ENCODE peak calls at places on chromosomes 6 and 20, in ten cellular contexts. H is tibial nerve, F is spleen, B is stomach, L is suprapubic skin, V is IMR-90, S is esophagus squamous epithelium, W is sigmoid colon, X is breast epithelium, N is uterus. A is an unnamed sample. For H3K36me3, the result is how much of the 10 kb centered on the place peaks cover.

GRCh38 chr6:45657243-45657642 is 279.5 kb upstream of the SUPT3H start:
- DNase-seq in X (no peak), V (peak), B (no peak), N (no peak), S (no peak), W (no peak), L (peak), H (no peak), F (no peak), A (no peak)

GRCh38 chr20:35888659-35889058 is 65.6 kb downstream of the SCAND1 start:
- DNase-seq in W (no peak), L (no peak), B (no peak), V (no peak), S (no peak), N (no peak), F (no peak), H (no peak), X (no peak), A (no peak)

GRCh38 chr6:79755967-79756366 is 124.8 kb downstream of the SH3BGRL2 start:
- DNase-seq in X (no peak), S (no peak), W (no peak), V (no peak), L (no peak), B (no peak), F (no peak), H (no peak), N (no peak), A (no peak)

GRCh38 chr20:46973801-46974200 is 79.2 kb downstream of the EYA2 start:
- DNase-seq in L (no peak), N (no peak), X (no peak), H (no peak), F (no peak), B (no peak), S (no peak), V (no peak), W (no peak), A (no peak)

GRCh38 chr20:52105045-52105572 is 86.5 kb downstream of the ZFP64 start:
- DNase-seq in N (no peak), F (no peak), V (peak), W (peak), H (no peak), B (no peak), X (no peak), S (no peak), L (no peak), A (no peak)

GRCh38 chr20:32509639-32510066 is 75.5 kb downstream of the NOL4L start:
- DNase-seq in F (no peak), N (no peak), V (peak), S (no peak), B (no peak), L (no peak), X (peak), H (no peak), W (no peak), A (peak)

GRCh38 chr6:104591573-104592334 is 268.0 kb downstream of the HACE1 start:
- DNase-seq in L (no peak), N (no peak), F (no peak), W (no peak), X (no peak), V (no peak), S (no peak), H (no peak), B (no peak), A (no peak)

GRCh38 chr6:80022803-80023202 is 18.4 kb downstream of the TTK start:
- DNase-seq in L (no peak), H (no peak), X (no peak), W (no peak), S (no peak), F (no peak), N (no peak), V (peak), B (no peak), A (no peak)

GRCh38 chr6:10567256-10568041 is 46.3 kb downstream of the GCNT2 start:
- DNase-seq in H (no peak), W (no peak), B (no peak), L (peak), N (no peak), S (no peak), V (no peak), F (no peak), X (no peak), A (no peak)

GRCh38 chr6:292506-293184 is 358 bp downstream of the DUSP22 start:
- DNase-seq in F (peak), S (no peak), V (peak), L (peak), N (peak), W (peak), X (peak), B (peak), H (peak), A (peak)

GRCh38 chr20:6265204-6265904 is 142.5 kb upstream of the FERMT1 start:
- DNase-seq in N (no peak), L (no peak), X (no peak), B (no peak), W (no peak), F (no peak), S (no peak), H (no peak), V (peak), A (no peak)

GRCh38 chr20:60172306-60172984 is 214.2 kb downstream of the CDH26 start:
- DNase-seq in V (no peak), B (no peak), W (no peak), F (no peak), L (no peak), H (no peak), N (no peak), X (no peak), S (no peak), A (no peak)

GRCh38 chr20:38520261-38520660 is 47.6 kb downstream of the RALGAPB start:
- DNase-seq in V (no peak), L (no peak), H (no peak), N (no peak), W (no peak), X (no peak), S (no peak), F (no peak), B (no peak), A (no peak)

GRCh38 chr6:37354526-37355384 is 972 bp downstream of the RNF8 start:
- DNase-seq in B (peak), L (peak), X (no peak), S (no peak), N (peak), V (peak), W (peak), F (peak), H (no peak), A (peak)

GRCh38 chr6:136989591-136990578 is 54.9 kb downstream of the IL20RA start:
- DNase-seq in W (peak), S (no peak), L (no peak), V (no peak), F (no peak), B (no peak), X (no peak), N (peak), H (no peak), A (no peak)

DNA sequence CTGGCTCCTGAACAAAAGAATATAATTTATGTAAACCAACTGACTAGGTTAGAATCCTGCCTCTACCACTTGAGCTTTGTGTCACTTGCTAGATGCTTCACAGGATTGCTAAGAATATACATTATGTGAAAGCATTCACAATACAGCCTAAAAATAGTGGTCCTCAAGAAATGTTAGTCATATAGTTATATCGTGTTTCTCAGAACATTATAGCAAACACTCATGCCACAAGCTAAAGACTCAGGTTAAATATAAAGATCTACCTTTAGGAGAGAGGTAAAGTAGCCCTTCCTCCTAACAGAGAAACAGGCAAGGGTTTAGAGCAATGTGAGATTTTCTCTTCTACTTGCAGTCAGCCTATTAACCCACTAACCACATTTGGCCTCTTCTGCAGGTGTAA is 17.8 kb upstream of the ALDH8A1 start:
- DNase-seq in H (no peak), S (no peak), V (no peak), W (no peak), N (no peak), B (no peak), F (no peak), L (no peak), X (no peak), A (no peak)
- H3K36me3 ChIP-seq in H (under half), S (under half), V (under half), W (under half), N (under half), B (half or more), F (under half), L (under half), X (under half), A (under half)

DNA sequence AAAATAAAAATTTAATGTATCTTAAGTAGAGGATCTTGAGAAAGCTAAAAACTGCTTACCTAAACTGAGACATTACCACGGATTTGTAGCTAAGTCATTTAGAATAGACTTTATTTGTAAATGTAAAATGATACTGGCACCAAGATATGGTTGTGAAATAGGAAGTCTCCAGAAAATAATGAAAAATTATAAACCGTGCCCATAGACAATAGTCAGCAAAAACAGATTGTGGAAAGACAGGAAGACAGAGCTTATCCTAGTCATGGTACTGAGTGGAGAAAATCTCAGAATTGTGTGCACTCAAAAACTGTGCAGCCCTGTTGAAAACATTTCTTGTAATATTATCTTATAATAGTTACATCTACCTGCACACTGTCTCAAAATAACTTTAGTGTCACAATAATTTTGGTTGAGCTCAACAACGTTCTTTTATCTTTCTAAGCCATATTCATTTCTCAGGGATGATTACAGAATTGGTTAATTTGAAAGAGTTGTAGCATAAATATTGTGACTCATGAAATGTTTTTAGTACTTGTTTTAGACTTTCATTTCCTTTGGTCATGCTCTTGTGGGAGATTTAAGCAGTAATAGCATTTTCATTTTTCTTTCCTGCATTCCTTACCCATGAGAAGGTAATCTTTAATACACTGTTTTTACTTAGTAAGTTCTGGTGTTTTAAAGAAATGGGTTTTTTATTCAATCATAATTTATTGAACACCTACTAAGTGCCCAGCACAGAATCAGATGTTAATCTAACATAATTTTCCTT is 174.5 kb downstream of the SOX4 start:
- DNase-seq in W (no peak), L (no peak), H (no peak), B (no peak), N (no peak), S (no peak), X (no peak), F (no peak), V (peak), A (no peak)
- TF ChIP-seq POLR2A in W (no peak), L (no peak), H (no peak), B (no peak), N (no peak), S (no peak), X (no peak), F (no peak), V (no peak), A (no peak)

GRCh38 chr6:17691925-17692538 is 14.7 kb downstream of the NUP153 start:
- DNase-seq in N (no peak), W (no peak), S (no peak), X (no peak), V (no peak), B (no peak), L (no peak), H (no peak), F (no peak), A (no peak)
- H3K36me3 ChIP-seq in N (under half), W (under half), S (under half), X (under half), V (under half), B (under half), L (under half), H (under half), F (under half), A (under half)

DNA sequence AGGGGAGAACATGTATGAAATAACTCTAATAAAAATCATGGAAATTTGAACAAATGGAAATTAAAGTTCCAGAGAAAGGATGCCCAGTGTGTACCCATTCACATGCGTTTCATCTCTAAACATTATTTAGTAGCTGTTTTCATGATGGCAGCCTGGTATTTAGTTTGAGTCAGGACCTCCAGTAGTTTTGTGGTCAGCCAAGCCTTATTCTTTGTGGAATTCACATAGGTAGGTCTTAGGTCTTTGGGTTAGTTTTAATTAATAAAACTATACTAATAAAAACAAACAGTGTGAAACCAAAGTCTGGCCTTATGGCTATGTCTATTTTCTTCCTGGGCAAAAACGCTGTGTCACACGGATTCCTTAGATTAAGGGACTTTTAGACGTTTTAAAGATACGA is 137.8 kb downstream of the FOXC1 start:
- DNase-seq in N (no peak), X (no peak), W (no peak), H (no peak), B (no peak), S (no peak), F (no peak), L (no peak), V (no peak), A (no peak)
- TF ChIP-seq POLR2A in N (no peak), X (no peak), W (no peak), H (no peak), B (no peak), S (no peak), F (no peak), L (no peak), V (no peak), A (no peak)